ENCODE peak calls at places on chromosome 2, in four cellular contexts. R, Q, W and B are unnamed samples. For H3K4me1, the result is how much of the 10 kb centered on the place peaks cover.

GRCh38 chr2:118722976-118723375 is 124.5 kb downstream of the EN1 start:
- DNase-seq in R (no peak), Q (no peak), W (no peak), B (no peak)

GRCh38 chr2:163465440-163465839 is 270.4 kb downstream of the FIGN start:
- DNase-seq in R (no peak), Q (no peak), W (peak), B (no peak)

GRCh38 chr2:112958428-112959108 is 19.2 kb upstream of the IL36G start:
- DNase-seq in R (peak), Q (peak), W (peak), B (peak)

GRCh38 chr2:215624423-215624829 is 188.6 kb upstream of the FN1 start:
- DNase-seq in R (peak), Q (no peak), W (peak), B (no peak)

GRCh38 chr2:127229555-127229954 is 9.5 kb upstream of the CYP27C1 start:
- DNase-seq in R (no peak), Q (no peak), W (no peak), B (no peak)

GRCh38 chr2:28616618-28617017 is 120.8 kb downstream of the PLB1 start:
- DNase-seq in R (no peak), Q (no peak), W (peak), B (no peak)

GRCh38 chr2:109410021-109410815 is 203.5 kb downstream of the SEPTIN10 start:
- DNase-seq in R (peak), Q (no peak), W (peak), B (no peak)

GRCh38 chr2:240245706-240246105 is 105.2 kb upstream of the OTOS start:
- DNase-seq in R (no peak), Q (no peak), W (peak), B (no peak)

GRCh38 chr2:241892299-241893137 is 23.0 kb downstream of the RTP5 start:
- DNase-seq in R (no peak), Q (no peak), W (no peak), B (no peak)

GRCh38 chr2:206556357-206556949 is 85.8 kb upstream of the FAM237A start:
- DNase-seq in R (peak), Q (peak), W (peak), B (peak)

GRCh38 chr2:204483497-204484164 is 61.6 kb upstream of the PARD3B start:
- DNase-seq in R (no peak), Q (no peak), W (no peak), B (no peak)

GRCh38 chr2:65220432-65221131 is 7.0 kb upstream of the ACTR2 start:
- DNase-seq in R (no peak), Q (no peak), W (peak), B (no peak)

GRCh38 chr2:200130762-200131166 is 175.4 kb downstream of the MAIP1 start:
- DNase-seq in R (no peak), Q (no peak), W (peak), B (no peak)

GRCh38 chr2:69911985-69912563 is 2.8 kb upstream of the MXD1 start:
- DNase-seq in R (peak), Q (peak), W (peak), B (peak)

GRCh38 chr2:77578354-77578753 is 56.2 kb upstream of the LRRTM4 start:
- DNase-seq in R (no peak), Q (no peak), W (no peak), B (no peak)

GRCh38 chr2:30362468-30363081 is 84.5 kb upstream of the LCLAT1 start:
- DNase-seq in R (no peak), Q (no peak), W (peak), B (no peak)

GRCh38 chr2:108571262-108571661 is 37.0 kb downstream of the LIMS1 start:
- DNase-seq in R (no peak), Q (no peak), W (peak), B (no peak)

GRCh38 chr2:16687949-16688348 is 22.3 kb upstream of the CYRIA start:
- DNase-seq in R (no peak), Q (no peak), W (no peak), B (no peak)

GRCh38 chr2:3251974-3252373 is 125.6 kb downstream of the EIPR1 start:
- DNase-seq in R (no peak), Q (no peak), W (peak), B (no peak)

GRCh38 chr2:200603972-200604371 is 18.2 kb downstream of the AOX1 start:
- DNase-seq in R (no peak), Q (no peak), W (peak), B (no peak)

GRCh38 chr2:179825494-179825893 is 35.9 kb downstream of the ZNF385B start:
- DNase-seq in R (no peak), Q (no peak), W (no peak), B (no peak)

GRCh38 chr2:145380436-145381017 is 860.6 kb upstream of the ZEB2 start:
- DNase-seq in R (no peak), Q (no peak), W (peak), B (no peak)

GRCh38 chr2:31828891-31829290 is 181.9 kb downstream of the MEMO1 start:
- DNase-seq in R (no peak), Q (no peak), W (peak), B (no peak)

GRCh38 chr2:238632181-238633060 is 205.7 kb downstream of the ASB1 start:
- DNase-seq in R (no peak), Q (no peak), W (no peak), B (no peak)

GRCh38 chr2:208000701-208001395 is 24.5 kb downstream of the PLEKHM3 start:
- DNase-seq in R (no peak), Q (no peak), W (peak), B (no peak)

GRCh38 chr2:102056079-102056581 is 64.4 kb downstream of the IL1R2 start:
- DNase-seq in R (no peak), Q (no peak), W (no peak), B (no peak)
- H3K4me1 ChIP-seq in R (under half), Q (under half), W (under half), B (under half)

DNA sequence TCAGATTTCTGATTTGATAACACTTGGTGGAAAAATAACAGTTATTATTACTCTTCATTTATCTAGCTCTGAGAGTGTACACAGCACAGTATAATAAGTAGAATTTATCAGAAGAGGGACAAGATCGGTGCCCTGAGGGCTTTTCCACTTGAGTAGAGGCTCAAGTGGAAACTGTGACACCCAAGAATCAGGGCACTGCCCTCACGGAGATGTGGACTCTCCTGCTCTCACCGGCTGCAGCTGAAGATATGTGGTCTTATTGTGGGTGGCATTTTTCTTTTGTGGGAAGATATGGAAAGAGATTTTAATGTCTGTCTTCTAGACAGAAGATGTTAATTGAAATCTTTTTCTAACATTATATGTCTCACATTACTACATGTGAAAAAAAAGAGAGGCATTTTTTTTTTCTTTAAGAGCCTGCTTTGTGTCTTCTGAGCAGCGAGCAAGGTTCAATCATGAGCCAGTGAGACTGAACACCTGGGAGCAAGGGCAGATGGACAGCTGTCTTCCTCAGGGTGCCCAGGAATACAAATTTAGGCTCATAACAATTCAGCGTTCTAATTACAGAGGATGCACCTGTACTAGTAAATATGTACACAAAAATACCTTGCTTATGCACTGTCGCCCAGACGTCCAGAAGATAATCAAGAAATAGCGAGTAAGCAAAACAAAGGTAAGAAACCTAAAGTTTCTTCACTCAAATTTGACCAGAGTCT is 1098.2 kb upstream of the FANCL start:
- DNase-seq in R (no peak), Q (no peak), W (no peak), B (no peak)
- H3K4me3 ChIP-seq in R (no peak), Q (no peak), W (no peak), B (no peak)

GRCh38 chr2:20350753-20351554 is at the start of gene PUM2:
- DNase-seq in R (peak), Q (peak), W (peak), B (peak)
- H3K4me1 ChIP-seq in R (half or more), Q (half or more), W (under half), B (half or more)

DNA sequence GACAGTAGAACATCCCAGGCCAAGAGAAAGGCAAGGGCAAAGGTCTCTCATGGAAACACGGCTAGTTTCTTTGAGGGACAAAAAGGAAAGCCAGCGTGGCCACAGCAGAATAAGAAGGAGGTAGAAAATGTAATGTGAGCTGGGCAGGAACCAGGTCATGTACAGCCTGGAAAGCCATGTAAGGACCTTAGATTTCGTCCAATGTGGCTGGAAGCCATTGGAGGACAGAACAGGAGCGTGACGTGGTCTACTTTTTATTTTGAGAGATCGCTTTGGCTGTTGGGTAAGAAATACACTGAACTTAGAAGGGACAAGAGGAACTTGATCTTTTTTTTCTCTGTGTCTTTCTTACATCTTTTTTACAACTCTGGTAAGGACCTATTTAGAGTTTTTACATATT is 57.8 kb upstream of the ANKRD44 start:
- DNase-seq in R (no peak), Q (no peak), W (no peak), B (no peak)
- H3K4me3 ChIP-seq in R (no peak), Q (no peak), W (no peak), B (no peak)

GRCh38 chr2:219434468-219434717 is 250 bp upstream of the SPEG start:
- DNase-seq in R (no peak), Q (no peak), W (no peak), B (no peak)

GRCh38 chr2:219436491-219436890 is 1.8 kb downstream of the SPEG start:
- DNase-seq in R (no peak), Q (no peak), W (no peak), B (no peak)

GRCh38 chr2:219435701-219436100 is 1.1 kb downstream of the SPEG start:
- DNase-seq in R (no peak), Q (no peak), W (no peak), B (no peak)

GRCh38 chr2:219434718-219435525 is at the start of gene SPEG:
- DNase-seq in R (peak), Q (no peak), W (no peak), B (no peak)

DNA sequence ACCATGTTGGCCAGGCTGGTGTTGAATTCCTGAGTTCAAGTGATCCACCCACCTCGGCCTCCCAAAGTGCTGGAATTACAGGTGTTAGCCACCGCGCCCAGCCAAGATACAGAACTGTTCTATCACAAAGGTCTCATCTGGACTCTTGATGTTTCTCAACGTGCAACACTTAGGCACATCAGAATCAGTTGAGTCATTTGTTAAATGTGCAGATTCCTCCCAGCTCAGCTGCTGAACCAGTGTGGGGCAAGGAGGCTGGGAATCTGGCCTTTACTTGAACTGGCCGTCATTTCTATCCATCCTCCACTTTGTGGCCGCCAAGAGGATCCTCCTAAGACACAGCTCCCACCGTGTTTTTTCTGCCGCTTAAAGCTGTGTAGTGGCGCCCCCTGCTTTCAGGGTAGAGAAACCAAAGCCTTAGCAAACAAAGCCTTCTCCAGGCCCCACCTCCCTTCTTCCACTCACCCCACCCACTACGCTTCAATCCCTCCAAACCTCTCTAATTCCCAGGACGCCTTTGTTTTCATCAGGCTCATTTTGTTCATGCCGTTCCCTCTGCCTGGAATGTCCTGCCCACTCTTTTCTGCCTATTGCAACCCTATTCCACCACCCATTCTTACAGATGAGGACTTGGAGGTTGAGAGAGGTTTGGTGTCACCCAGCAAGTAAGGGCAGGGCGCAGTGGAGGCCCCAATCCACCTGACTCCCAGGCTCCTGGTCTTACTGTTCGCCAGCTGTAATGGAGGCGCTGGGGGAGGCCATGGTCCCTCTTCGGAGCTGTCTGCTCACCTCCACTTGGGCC is 776 bp upstream of the SPEG start:
- DNase-seq in R (peak), Q (peak), W (peak), B (peak)
- H3K4me1 ChIP-seq in R (under half), Q (under half), W (under half), B (under half)